ENCODE peak calls at places on chromosomes 1 and 21, in ten cellular contexts. One of them, this sample, is unnamed.

GRCh38 chr1:94590203-94591137 is 48.9 kb upstream of the F3 start:
- DNase-seq in IMR-90: peak
- DNase-seq in neural crest cell: no peak
- DNase-seq in Calu3: no peak
- DNase-seq in iPS-NIHi11: no peak
- DNase-seq in astrocyte of the cerebellum: no peak
- DNase-seq in effector CD8-positive, alpha-beta T cell: no peak
- DNase-seq in naive B cell: no peak
- DNase-seq in stimulated activated CD8-positive, alpha-beta memory T cell treated with anti-CD3 and anti-CD28 coated beads, Interleukin-12 subunit alpha, Interleukin-12 subunit beta, amount 100 ng/mL, for 1 hour: no peak
- DNase-seq in activated naive CD8-positive, alpha-beta T cell treated with anti-CD3 and anti-CD28 coated beads, Interleukin-2, amount 10 ng/mL, durations not matched to agents 7 days and 5 days: no peak
- DNase-seq in this sample: no peak

GRCh38 chr1:223738465-223739365 is 26.4 kb downstream of the CAPN2 start:
- DNase-seq in effector CD8-positive, alpha-beta T cell: no peak
- DNase-seq in Calu3: peak
- DNase-seq in astrocyte of the cerebellum: no peak
- DNase-seq in naive B cell: no peak
- DNase-seq in iPS-NIHi11: no peak
- DNase-seq in activated naive CD8-positive, alpha-beta T cell treated with anti-CD3 and anti-CD28 coated beads, Interleukin-2, amount 10 ng/mL, durations not matched to agents 7 days and 5 days: no peak
- DNase-seq in neural crest cell: no peak
- DNase-seq in IMR-90: no peak
- DNase-seq in stimulated activated CD8-positive, alpha-beta memory T cell treated with anti-CD3 and anti-CD28 coated beads, Interleukin-12 subunit alpha, Interleukin-12 subunit beta, amount 100 ng/mL, for 1 hour: no peak
- DNase-seq in this sample: no peak

GRCh38 chr1:33462449-33463164 is 9.8 kb upstream of the ZSCAN20 start:
- DNase-seq in effector CD8-positive, alpha-beta T cell: no peak
- DNase-seq in naive B cell: no peak
- DNase-seq in stimulated activated CD8-positive, alpha-beta memory T cell treated with anti-CD3 and anti-CD28 coated beads, Interleukin-12 subunit alpha, Interleukin-12 subunit beta, amount 100 ng/mL, for 1 hour: no peak
- DNase-seq in neural crest cell: no peak
- DNase-seq in activated naive CD8-positive, alpha-beta T cell treated with anti-CD3 and anti-CD28 coated beads, Interleukin-2, amount 10 ng/mL, durations not matched to agents 7 days and 5 days: no peak
- DNase-seq in iPS-NIHi11: no peak
- DNase-seq in IMR-90: no peak
- DNase-seq in astrocyte of the cerebellum: no peak
- DNase-seq in Calu3: no peak
- DNase-seq in this sample: no peak

GRCh38 chr1:22142315-22143064 is 407 bp downstream of the WNT4 start:
- DNase-seq in effector CD8-positive, alpha-beta T cell: no peak
- DNase-seq in naive B cell: no peak
- DNase-seq in activated naive CD8-positive, alpha-beta T cell treated with anti-CD3 and anti-CD28 coated beads, Interleukin-2, amount 10 ng/mL, durations not matched to agents 7 days and 5 days: peak
- DNase-seq in astrocyte of the cerebellum: no peak
- DNase-seq in stimulated activated CD8-positive, alpha-beta memory T cell treated with anti-CD3 and anti-CD28 coated beads, Interleukin-12 subunit alpha, Interleukin-12 subunit beta, amount 100 ng/mL, for 1 hour: no peak
- DNase-seq in Calu3: peak
- DNase-seq in iPS-NIHi11: peak
- DNase-seq in neural crest cell: no peak
- DNase-seq in IMR-90: no peak
- DNase-seq in this sample: peak

GRCh38 chr1:102919659-102920058 is 188.7 kb downstream of the COL11A1 start:
- DNase-seq in activated naive CD8-positive, alpha-beta T cell treated with anti-CD3 and anti-CD28 coated beads, Interleukin-2, amount 10 ng/mL, durations not matched to agents 7 days and 5 days: no peak
- DNase-seq in stimulated activated CD8-positive, alpha-beta memory T cell treated with anti-CD3 and anti-CD28 coated beads, Interleukin-12 subunit alpha, Interleukin-12 subunit beta, amount 100 ng/mL, for 1 hour: no peak
- DNase-seq in Calu3: no peak
- DNase-seq in IMR-90: peak
- DNase-seq in neural crest cell: no peak
- DNase-seq in astrocyte of the cerebellum: no peak
- DNase-seq in iPS-NIHi11: no peak
- DNase-seq in effector CD8-positive, alpha-beta T cell: no peak
- DNase-seq in naive B cell: no peak
- DNase-seq in this sample: peak

GRCh38 chr1:52579415-52579814 is 22.8 kb upstream of the GPX7 start:
- DNase-seq in naive B cell: no peak
- DNase-seq in activated naive CD8-positive, alpha-beta T cell treated with anti-CD3 and anti-CD28 coated beads, Interleukin-2, amount 10 ng/mL, durations not matched to agents 7 days and 5 days: no peak
- DNase-seq in astrocyte of the cerebellum: no peak
- DNase-seq in neural crest cell: no peak
- DNase-seq in stimulated activated CD8-positive, alpha-beta memory T cell treated with anti-CD3 and anti-CD28 coated beads, Interleukin-12 subunit alpha, Interleukin-12 subunit beta, amount 100 ng/mL, for 1 hour: no peak
- DNase-seq in Calu3: no peak
- DNase-seq in iPS-NIHi11: no peak
- DNase-seq in IMR-90: peak
- DNase-seq in effector CD8-positive, alpha-beta T cell: no peak
- DNase-seq in this sample: no peak

GRCh38 chr1:55257958-55258357 is 42.8 kb upstream of the USP24 start:
- DNase-seq in naive B cell: peak
- DNase-seq in effector CD8-positive, alpha-beta T cell: peak
- DNase-seq in neural crest cell: no peak
- DNase-seq in astrocyte of the cerebellum: no peak
- DNase-seq in iPS-NIHi11: no peak
- DNase-seq in activated naive CD8-positive, alpha-beta T cell treated with anti-CD3 and anti-CD28 coated beads, Interleukin-2, amount 10 ng/mL, durations not matched to agents 7 days and 5 days: peak
- DNase-seq in IMR-90: peak
- DNase-seq in stimulated activated CD8-positive, alpha-beta memory T cell treated with anti-CD3 and anti-CD28 coated beads, Interleukin-12 subunit alpha, Interleukin-12 subunit beta, amount 100 ng/mL, for 1 hour: peak
- DNase-seq in Calu3: no peak
- DNase-seq in this sample: no peak

GRCh38 chr1:58063095-58063494 is 483.4 kb downstream of the OMA1 start:
- DNase-seq in stimulated activated CD8-positive, alpha-beta memory T cell treated with anti-CD3 and anti-CD28 coated beads, Interleukin-12 subunit alpha, Interleukin-12 subunit beta, amount 100 ng/mL, for 1 hour: no peak
- DNase-seq in naive B cell: no peak
- DNase-seq in activated naive CD8-positive, alpha-beta T cell treated with anti-CD3 and anti-CD28 coated beads, Interleukin-2, amount 10 ng/mL, durations not matched to agents 7 days and 5 days: no peak
- DNase-seq in astrocyte of the cerebellum: no peak
- DNase-seq in iPS-NIHi11: no peak
- DNase-seq in Calu3: no peak
- DNase-seq in neural crest cell: no peak
- DNase-seq in IMR-90: no peak
- DNase-seq in effector CD8-positive, alpha-beta T cell: no peak
- DNase-seq in this sample: no peak

GRCh38 chr1:17562375-17562774 is 22.9 kb downstream of the ARHGEF10L start:
- DNase-seq in Calu3: no peak
- DNase-seq in astrocyte of the cerebellum: no peak
- DNase-seq in stimulated activated CD8-positive, alpha-beta memory T cell treated with anti-CD3 and anti-CD28 coated beads, Interleukin-12 subunit alpha, Interleukin-12 subunit beta, amount 100 ng/mL, for 1 hour: no peak
- DNase-seq in naive B cell: no peak
- DNase-seq in neural crest cell: no peak
- DNase-seq in iPS-NIHi11: no peak
- DNase-seq in activated naive CD8-positive, alpha-beta T cell treated with anti-CD3 and anti-CD28 coated beads, Interleukin-2, amount 10 ng/mL, durations not matched to agents 7 days and 5 days: no peak
- DNase-seq in effector CD8-positive, alpha-beta T cell: no peak
- DNase-seq in IMR-90: no peak
- DNase-seq in this sample: no peak

GRCh38 chr21:39118604-39119215 is 64.5 kb downstream of the PSMG1 start:
- DNase-seq in neural crest cell: no peak
- DNase-seq in astrocyte of the cerebellum: no peak
- DNase-seq in iPS-NIHi11: no peak
- DNase-seq in activated naive CD8-positive, alpha-beta T cell treated with anti-CD3 and anti-CD28 coated beads, Interleukin-2, amount 10 ng/mL, durations not matched to agents 7 days and 5 days: no peak
- DNase-seq in effector CD8-positive, alpha-beta T cell: no peak
- DNase-seq in stimulated activated CD8-positive, alpha-beta memory T cell treated with anti-CD3 and anti-CD28 coated beads, Interleukin-12 subunit alpha, Interleukin-12 subunit beta, amount 100 ng/mL, for 1 hour: no peak
- DNase-seq in IMR-90: no peak
- DNase-seq in naive B cell: no peak
- DNase-seq in Calu3: no peak
- DNase-seq in this sample: no peak

GRCh38 chr1:82901118-82901517 is 1097.8 kb downstream of the TTLL7 start:
- DNase-seq in effector CD8-positive, alpha-beta T cell: no peak
- DNase-seq in naive B cell: no peak
- DNase-seq in IMR-90: no peak
- DNase-seq in stimulated activated CD8-positive, alpha-beta memory T cell treated with anti-CD3 and anti-CD28 coated beads, Interleukin-12 subunit alpha, Interleukin-12 subunit beta, amount 100 ng/mL, for 1 hour: no peak
- DNase-seq in astrocyte of the cerebellum: no peak
- DNase-seq in neural crest cell: no peak
- DNase-seq in iPS-NIHi11: no peak
- DNase-seq in Calu3: no peak
- DNase-seq in activated naive CD8-positive, alpha-beta T cell treated with anti-CD3 and anti-CD28 coated beads, Interleukin-2, amount 10 ng/mL, durations not matched to agents 7 days and 5 days: no peak
- DNase-seq in this sample: no peak